ENCODE peak calls at places on chromosomes 4 and X, in five cellular contexts. R is A549, T is H1, P is K562, S is HepG2. J is an unnamed sample.

GRCh38 chr4:185837415-185838103 is 25.6 kb upstream of the SORBS2 start:
- DNase-seq in P (no peak), R (no peak), S (no peak), T (no peak), J (peak; percentile 19)

GRCh38 chr4:824461-825062 is 1.4 kb downstream of the CPLX1 start:
- DNase-seq in S (no peak), T (no peak), R (no peak), P (no peak), J (no peak)

GRCh38 chr4:127598656-127599055 is 34.1 kb upstream of the INTU start:
- DNase-seq in P (no peak), S (peak; percentile 5), R (no peak), T (no peak), J (no peak)

GRCh38 chr4:15025693-15026092 is 23.4 kb downstream of the CPEB2 start:
- DNase-seq in S (no peak), P (no peak), T (no peak), R (no peak), J (no peak)

GRCh38 chrX:133005038-133005437 is 46.6 kb upstream of the HS6ST2 start:
- DNase-seq in S (peak; percentile 3), P (peak; percentile 9), T (no peak), R (no peak), J (peak; percentile 3)

GRCh38 chr4:168153596-168154440 is 61.5 kb downstream of the ANXA10 start:
- DNase-seq in T (peak; percentile 61), S (peak; percentile 53), P (no peak), R (peak; percentile 82), J (peak; percentile 79)

GRCh38 chrX:97587171-97587570 is 703.5 kb downstream of the RPA4 start:
- DNase-seq in P (no peak), T (no peak), R (no peak), S (no peak), J (no peak)

GRCh38 chr4:145098675-145099037 is 545 bp downstream of the ABCE1 start:
- DNase-seq in S (peak; percentile 56), R (peak; percentile 52), P (no peak), T (no peak), J (peak; percentile 82)

GRCh38 chr4:59646082-59646481 is 1554.0 kb upstream of the ADGRL3 start:
- DNase-seq in S (no peak), R (no peak), P (no peak), T (no peak), J (no peak)

GRCh38 chr4:78414116-78414515 is 137.5 kb upstream of the ANXA3 start:
- DNase-seq in R (no peak), S (no peak), P (no peak), T (no peak), J (no peak)

GRCh38 chr4:45453258-45453841 is 670.5 kb downstream of the GABRG1 start:
- DNase-seq in P (no peak), S (peak; percentile 18), R (peak; percentile 9), T (no peak), J (no peak)

GRCh38 chr4:123593655-123594054 is 197.1 kb downstream of the SPRY1 start:
- DNase-seq in P (no peak), R (no peak), T (no peak), S (no peak), J (peak; percentile 71)
- TF ChIP-seq JUN in P (no peak), R (no peak), T (no peak), S (no peak), J (no peak)

GRCh38 chrX:29666361-29666760 is 549.0 kb upstream of the MAGEB2 start:
- DNase-seq in T (no peak), R (no peak), P (no peak), S (no peak), J (no peak)
- TF ChIP-seq POLR2A in T (no peak), R (no peak), P (no peak), S (no peak), J (no peak)

DNA sequence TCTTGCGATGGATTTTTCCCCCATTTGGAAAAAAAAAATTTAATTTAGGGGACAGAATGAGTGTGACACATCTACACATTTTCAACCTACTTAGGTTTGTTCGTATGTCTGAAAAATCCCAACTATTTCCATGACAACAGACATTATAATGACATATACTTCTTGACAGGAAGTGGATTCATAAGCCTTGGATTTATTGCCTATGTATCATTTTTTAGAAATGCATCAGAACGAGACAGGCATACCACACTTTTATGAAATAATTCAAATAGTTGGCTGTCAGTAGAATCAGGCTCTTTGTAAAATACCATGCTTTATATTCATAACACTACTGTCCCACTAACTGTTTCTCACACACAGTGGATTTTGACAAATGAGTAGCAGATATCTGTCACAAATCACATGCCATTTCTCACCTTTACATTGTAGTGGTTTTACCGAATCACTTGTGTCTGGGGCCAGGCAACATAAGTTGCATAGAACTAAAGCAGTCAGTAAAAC is 173.2 kb downstream of the BEND2 start:
- DNase-seq in T (no peak), P (no peak), R (no peak), S (no peak), J (no peak)
- H3K4me2 ChIP-seq in T (no peak overlapping the region), P (no peak overlapping the region), R (no peak overlapping the region), S (no peak overlapping the region), J (no peak overlapping the region)

GRCh38 chr4:40425799-40426574 is 90.9 kb downstream of the CHRNA9 start:
- DNase-seq in P (no peak), S (no peak), T (no peak), R (no peak), J (no peak)

GRCh38 chr4:40423735-40424134 is 88.6 kb downstream of the CHRNA9 start:
- DNase-seq in T (no peak), S (no peak), P (no peak), R (peak; percentile 43), J (no peak)

GRCh38 chr4:40419231-40419912 is 84.2 kb downstream of the CHRNA9 start:
- DNase-seq in T (no peak), S (peak; percentile 28), R (no peak), P (no peak), J (no peak)

GRCh38 chr4:40421839-40422238 is 86.7 kb downstream of the CHRNA9 start:
- DNase-seq in S (no peak), R (no peak), P (no peak), T (no peak), J (no peak)

DNA sequence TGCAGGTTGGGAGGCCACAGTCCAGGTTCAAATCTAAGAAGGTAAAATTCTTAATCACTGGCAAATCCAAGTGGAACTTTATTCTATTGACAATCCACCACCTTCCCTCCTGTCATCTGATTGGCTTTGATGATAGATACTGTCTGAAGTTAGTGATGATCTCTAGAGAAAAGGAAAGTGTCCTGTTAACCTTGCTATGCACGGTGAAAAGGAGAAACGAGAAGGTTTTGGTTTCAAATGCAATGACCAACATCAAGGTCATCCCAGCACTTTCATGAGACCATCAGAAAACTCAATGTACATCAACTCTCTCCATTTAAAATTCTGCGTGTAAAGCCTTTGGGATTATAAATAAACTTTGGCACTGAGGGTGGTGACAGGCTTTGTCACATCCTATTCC is 87.2 kb downstream of the CHRNA9 start:
- DNase-seq in T (no peak), S (no peak), P (no peak), R (no peak), J (no peak)
- TF ChIP-seq JUN in T (no peak), S (no peak), P (no peak), R (no peak), J (no peak)

GRCh38 chr4:10701702-10702460 is 17.3 kb upstream of the CLNK start:
- DNase-seq in R (no peak), S (no peak), T (no peak), P (no peak), J (no peak)

GRCh38 chr4:10704050-10704810 is 19.7 kb upstream of the CLNK start:
- DNase-seq in S (no peak), T (no peak), P (no peak), R (no peak), J (no peak)

GRCh38 chr4:10703146-10703545 is 18.6 kb upstream of the CLNK start:
- DNase-seq in T (no peak), S (no peak), R (no peak), P (no peak), J (no peak)

DNA sequence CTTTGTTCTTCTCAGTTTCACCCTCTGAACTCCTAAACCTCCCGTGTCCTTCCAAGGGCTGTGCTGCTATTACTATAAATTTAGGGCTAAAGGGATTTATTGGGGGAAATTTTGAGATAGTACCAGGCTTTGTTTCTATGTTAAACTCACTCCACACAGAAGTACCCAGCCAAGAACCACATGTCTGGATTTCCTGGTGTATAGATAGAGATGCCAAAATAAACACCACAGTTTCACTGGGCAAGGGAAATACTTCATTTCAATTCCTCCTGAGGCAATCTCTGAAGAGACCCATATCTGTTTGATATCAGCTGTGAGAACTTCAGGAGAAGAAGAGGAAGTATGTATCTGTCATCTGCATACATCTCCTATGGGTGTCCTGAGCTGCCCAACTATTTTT is 21.7 kb upstream of the CLNK start:
- DNase-seq in P (no peak), R (no peak), S (no peak), T (no peak), J (peak; percentile 50)
- TF ChIP-seq POLR2A in P (no peak), R (no peak), S (no peak), T (no peak), J (no peak)

GRCh38 chrX:10415704-10416001 is 204.7 kb downstream of the MID1 start:
- DNase-seq in P (no peak), S (no peak), R (no peak), T (no peak), J (no peak)
- H3K4me2 ChIP-seq in P (no peak overlapping the region), S (no peak overlapping the region), R (peak overlapping the region; percentile 46), T (no peak overlapping the region), J (no peak overlapping the region)